ENCODE peak calls at places on chromosomes 2 and 18, in five cellular contexts. R is A549, K is ovary, Q is transverse colon, O is HepG2. Z is an unnamed sample.

GRCh38 chr18:55422456-55423185 is 165.4 kb downstream of the TCF4 start:
- DNase-seq in R (no peak), K (peak; percentile 52), Q (peak; percentile 22), O (no peak), Z (no peak)

GRCh38 chr18:48611785-48612480 is 73.1 kb downstream of the CTIF start:
- DNase-seq in R (no peak), K (no peak), Q (no peak), O (peak; percentile 44), Z (no peak)

GRCh38 chr2:52473526-52473925 is 1294.1 kb upstream of the CHAC2 start:
- DNase-seq in R (no peak), K (no peak), Q (no peak), O (no peak), Z (no peak)

GRCh38 chr2:33267745-33268144 is 208.7 kb upstream of the RASGRP3 start:
- DNase-seq in R (no peak), K (no peak), Q (no peak), O (no peak), Z (no peak)

GRCh38 chr18:3058328-3059191 is 45.6 kb upstream of the LPIN2 start:
- DNase-seq in R (peak; percentile 45), K (no peak), Q (no peak), O (peak; percentile 84), Z (no peak)

GRCh38 chr18:70335892-70336726 is 47.3 kb downstream of the SOCS6 start:
- DNase-seq in R (peak; percentile 45), K (no peak), Q (no peak), O (peak; percentile 97), Z (no peak)

GRCh38 chr18:46820863-46821262 is 64.0 kb upstream of the ST8SIA5 start:
- DNase-seq in R (no peak), K (no peak), Q (no peak), O (no peak), Z (no peak)

GRCh38 chr2:234963785-234964615 is 12.2 kb downstream of the SH3BP4 start:
- DNase-seq in R (no peak), K (no peak), Q (no peak), O (no peak), Z (peak; percentile 30)

GRCh38 chr2:130373808-130374365 is 18.0 kb downstream of the PTPN18 start:
- DNase-seq in R (no peak), K (no peak), Q (no peak), O (no peak), Z (no peak)

GRCh38 chr2:238868616-238869292 is 20.9 kb downstream of the TWIST2 start:
- DNase-seq in R (peak; percentile 90), K (peak; percentile 77), Q (peak; percentile 59), O (peak; percentile 63), Z (peak; percentile 86)

GRCh38 chr2:238866656-238867277 is 18.9 kb downstream of the TWIST2 start:
- DNase-seq in R (no peak), K (no peak), Q (no peak), O (no peak), Z (no peak)

GRCh38 chr2:238872026-238872425 is 24.1 kb downstream of the TWIST2 start:
- DNase-seq in R (no peak), K (no peak), Q (no peak), O (no peak), Z (no peak)

GRCh38 chr2:238868067-238868524 is 20.2 kb downstream of the TWIST2 start:
- DNase-seq in R (no peak), K (peak; percentile 49), Q (no peak), O (no peak), Z (no peak)

GRCh38 chr2:238869293-238870124 is 21.6 kb downstream of the TWIST2 start:
- DNase-seq in R (peak; percentile 76), K (no peak), Q (no peak), O (peak; percentile 39), Z (no peak)
- H3K27ac ChIP-seq in R (peak overlapping the region; percentile 100), K (no peak overlapping the region), Q (peak overlapping the region; percentile 40), O (no peak overlapping the region), Z (peak overlapping the region; percentile 13)

GRCh38 chr2:39435254-39435653 is 1.8 kb downstream of the MAP4K3 start:
- DNase-seq in R (no peak), K (no peak), Q (no peak), O (no peak), Z (no peak)

GRCh38 chr2:39432701-39433100 is 4.4 kb downstream of the MAP4K3 start:
- DNase-seq in R (no peak), K (no peak), Q (no peak), O (no peak), Z (no peak)

GRCh38 chr2:39431592-39432316 is 5.3 kb downstream of the MAP4K3 start:
- DNase-seq in R (no peak), K (no peak), Q (no peak), O (no peak), Z (no peak)

GRCh38 chr2:39434233-39434897 is 2.7 kb downstream of the MAP4K3 start:
- DNase-seq in R (no peak), K (no peak), Q (no peak), O (no peak), Z (no peak)

GRCh38 chr2:39433586-39434195 is 3.4 kb downstream of the MAP4K3 start:
- DNase-seq in R (no peak), K (no peak), Q (no peak), O (no peak), Z (no peak)
- TF ChIP-seq EP300 in R (no peak), K (no peak), Q (no peak), O (no peak), Z (no peak)

GRCh38 chr2:218244204-218244603 is 16.6 kb upstream of the GPBAR1 start:
- DNase-seq in R (no peak), K (no peak), Q (no peak), O (no peak), Z (no peak)
- TF ChIP-seq POLR2A in R (no peak), K (no peak), Q (no peak), O (no peak), Z (no peak)

DNA sequence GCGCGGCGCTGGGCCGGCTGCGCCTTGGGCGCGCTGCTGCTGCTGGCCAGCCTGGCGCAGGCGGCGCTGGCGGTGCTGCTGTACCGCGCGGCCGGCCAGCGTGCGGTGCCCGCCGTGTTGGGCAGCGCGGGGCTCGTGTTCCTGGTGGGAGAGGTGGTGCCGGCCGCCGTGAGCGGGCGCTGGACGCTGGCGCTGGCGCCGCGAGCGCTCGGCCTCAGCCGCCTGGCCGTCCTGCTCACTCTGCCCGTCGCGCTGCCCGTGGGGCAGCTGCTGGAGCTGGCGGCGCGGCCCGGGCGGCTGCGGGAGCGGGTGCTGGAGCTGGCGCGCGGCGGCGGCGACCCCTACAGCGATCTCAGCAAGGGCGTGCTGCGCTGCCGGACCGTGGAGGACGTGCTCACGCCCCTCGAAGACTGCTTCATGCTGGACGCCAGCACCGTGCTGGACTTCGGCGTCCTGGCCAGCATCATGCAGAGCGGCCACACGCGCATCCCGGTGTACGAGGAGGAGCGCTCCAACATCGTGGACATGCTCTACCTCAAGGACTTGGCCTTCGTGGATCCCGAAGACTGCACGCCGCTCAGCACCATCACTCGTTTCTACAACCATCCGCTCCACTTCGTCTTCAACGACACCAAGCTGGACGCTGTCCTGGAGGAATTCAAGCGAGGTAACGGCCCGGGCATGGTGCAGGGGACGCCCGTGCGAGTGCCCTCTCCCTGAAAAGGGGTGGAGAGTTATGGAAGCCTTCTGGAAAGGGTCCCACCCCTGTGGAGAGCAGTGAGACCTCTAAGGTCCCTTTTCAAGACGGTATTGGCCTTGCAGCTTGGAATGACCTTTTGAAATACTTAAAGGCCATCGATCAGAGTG is 1.0 kb downstream of the CNNM3 start:
- DNase-seq in R (peak; percentile 25), K (no peak), Q (no peak), O (peak; percentile 16), Z (no peak)
- H3K27ac ChIP-seq in R (peak overlapping the region; percentile 94), K (peak overlapping the region; percentile 68), Q (peak overlapping the region; percentile 89), O (peak overlapping the region; percentile 83), Z (peak overlapping the region; percentile 97)

DNA sequence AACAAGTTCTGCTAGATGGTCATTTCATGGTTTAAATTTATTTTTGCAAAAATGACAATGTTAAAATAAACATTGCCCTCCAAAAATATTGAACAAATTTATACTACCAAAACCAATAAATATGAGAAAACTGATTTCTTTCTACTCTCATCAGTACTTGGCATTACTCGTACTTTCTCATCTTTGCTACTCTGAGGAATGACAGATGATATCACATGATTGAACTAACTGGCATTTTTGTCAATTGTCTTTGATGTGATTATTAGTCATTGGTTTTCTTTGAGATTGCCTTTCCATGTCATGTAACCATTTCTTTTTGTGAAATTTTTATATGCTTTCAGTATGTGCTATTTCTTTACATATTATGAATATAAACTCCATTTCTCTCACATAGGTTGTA is 167.0 kb upstream of the ITGA4 start:
- DNase-seq in R (no peak), K (no peak), Q (no peak), O (no peak), Z (no peak)
- TF ChIP-seq EP300 in R (no peak), K (no peak), Q (no peak), O (no peak), Z (no peak)

DNA sequence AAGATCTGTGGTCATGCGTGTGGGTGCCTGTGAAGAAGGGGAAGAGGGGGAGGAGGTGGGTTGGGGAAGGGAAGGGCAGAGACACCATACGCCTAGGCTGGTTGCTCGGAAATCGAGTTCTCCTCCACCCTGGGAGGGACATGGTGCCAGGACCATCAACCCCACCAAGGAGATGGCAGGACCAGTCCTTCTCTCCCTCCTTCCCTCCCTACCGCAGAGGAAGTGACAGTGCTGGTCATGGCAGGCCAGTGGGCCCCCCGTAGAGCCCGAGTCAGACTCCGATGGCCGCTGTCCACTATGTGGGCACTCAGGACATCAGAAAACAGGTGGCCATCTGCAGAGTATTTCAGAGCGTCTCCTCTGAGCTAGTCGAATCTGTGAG is 191.4 kb downstream of the NDUFA10 start:
- DNase-seq in R (no peak), K (no peak), Q (no peak), O (no peak), Z (peak; percentile 17)
- TF ChIP-seq POLR2A in R (no peak), K (no peak), Q (no peak), O (no peak), Z (no peak)

GRCh38 chr2:20651731-20652099 is 817 bp upstream of the HS1BP3 start:
- DNase-seq in R (no peak), K (no peak), Q (no peak), O (no peak), Z (no peak)
- H3K27ac ChIP-seq in R (peak overlapping the region; percentile 94), K (no peak overlapping the region), Q (peak overlapping the region; percentile 92), O (peak overlapping the region; percentile 60), Z (peak overlapping the region; percentile 94)

GRCh38 chr2:170310876-170311502 is 133.0 kb downstream of the MYO3B start:
- DNase-seq in R (no peak), K (no peak), Q (no peak), O (no peak), Z (no peak)

GRCh38 chr2:170306293-170306873 is 128.4 kb downstream of the MYO3B start:
- DNase-seq in R (no peak), K (no peak), Q (peak; percentile 10), O (no peak), Z (no peak)

GRCh38 chr2:170305711-170306110 is 127.8 kb downstream of the MYO3B start:
- DNase-seq in R (no peak), K (no peak), Q (no peak), O (no peak), Z (no peak)

GRCh38 chr2:170307988-170308387 is 130.0 kb downstream of the MYO3B start:
- DNase-seq in R (no peak), K (no peak), Q (no peak), O (no peak), Z (no peak)

GRCh38 chr2:170307052-170307451 is 129.1 kb downstream of the MYO3B start:
- DNase-seq in R (no peak), K (no peak), Q (no peak), O (peak; percentile 19), Z (no peak)
- TF ChIP-seq EP300 in R (no peak), K (no peak), Q (no peak), O (no peak), Z (no peak)

GRCh38 chr2:238176565-238176964 is 17.8 kb downstream of the ERFE start:
- DNase-seq in R (no peak), K (no peak), Q (no peak), O (no peak), Z (no peak)
- TF ChIP-seq POLR2A in R (no peak), K (no peak), Q (no peak), O (no peak), Z (no peak)

GRCh38 chr18:58253871-58254270 is 209.8 kb downstream of the NEDD4L start:
- DNase-seq in R (no peak), K (no peak), Q (no peak), O (no peak), Z (no peak)
- H3K27ac ChIP-seq in R (no peak overlapping the region), K (no peak overlapping the region), Q (no peak overlapping the region), O (no peak overlapping the region), Z (no peak overlapping the region)